ENCODE peak calls at places on chromosome 4, in nine cellular contexts. W is H9; J is adrenal gland; D is sigmoid colon; P is IMR-90; F is naive thymus-derived CD4-positive, alpha-beta T cell; I is body of pancreas; L is CD4-positive, alpha-beta memory T cell; N is dorsolateral prefrontal cortex. X is an unnamed sample.

GRCh38 chr4:6834867-6835266 is 52.3 kb downstream of the KIAA0232 start:
- DNase-seq in W (no peak), J (no peak), D (no peak), P (peak; percentile 12), F (no peak), I (no peak), L (no peak), N (no peak), X (no peak)

GRCh38 chr4:146398404-146398803 is 123.3 kb downstream of the SLC10A7 start:
- DNase-seq in W (no peak), J (no peak), D (no peak), P (no peak), F (no peak), I (no peak), L (no peak), N (no peak), X (no peak)

GRCh38 chr4:138310991-138311390 is 68.8 kb upstream of the SLC7A11 start:
- DNase-seq in W (no peak), J (no peak), D (no peak), P (peak; percentile 62), F (no peak), I (no peak), L (no peak), N (no peak), X (no peak)

GRCh38 chr4:157280673-157281072 is 60.1 kb downstream of the GRIA2 start:
- DNase-seq in W (no peak), J (no peak), D (no peak), P (no peak), F (no peak), I (no peak), L (no peak), N (no peak), X (no peak)

GRCh38 chr4:2862528-2862927 is 18.9 kb downstream of the ADD1 start:
- DNase-seq in W (peak; percentile 56), J (no peak), D (no peak), P (peak; percentile 41), F (no peak), I (no peak), L (no peak), N (no peak), X (no peak)

GRCh38 chr4:111689731-111690130 is 455.5 kb upstream of the FAM241A start:
- DNase-seq in W (no peak), J (no peak), D (no peak), P (peak; percentile 10), F (no peak), I (no peak), L (no peak), N (no peak), X (no peak)

GRCh38 chr4:76504613-76505465 is 69.8 kb downstream of the SHROOM3 start:
- DNase-seq in W (no peak), J (no peak), D (no peak), P (peak; percentile 63), F (no peak), I (no peak), L (peak; percentile 36), N (no peak), X (no peak)

GRCh38 chr4:120730777-120731320 is 191.7 kb downstream of the PRDM5 start:
- DNase-seq in W (no peak), J (no peak), D (no peak), P (no peak), F (no peak), I (no peak), L (no peak), N (no peak), X (no peak)

GRCh38 chr4:184099033-184099432 is 118.6 kb downstream of the ENPP6 start:
- DNase-seq in W (no peak), J (no peak), D (no peak), P (no peak), F (no peak), I (no peak), L (no peak), N (no peak), X (no peak)

GRCh38 chr4:26183017-26183416 is 137.8 kb upstream of the RBPJ start:
- DNase-seq in W (no peak), J (no peak), D (no peak), P (peak; percentile 79), F (no peak), I (no peak), L (no peak), N (no peak), X (no peak)

GRCh38 chr4:130573742-130574141 is 1477.8 kb downstream of the C4orf33 start:
- DNase-seq in W (no peak), J (no peak), D (no peak), P (no peak), F (no peak), I (no peak), L (no peak), N (no peak), X (no peak)
- H3K27ac ChIP-seq in W (no peak overlapping the region), J (no peak overlapping the region), D (no peak overlapping the region), P (no peak overlapping the region), F (no peak overlapping the region), I (no peak overlapping the region), L (no peak overlapping the region), N (no peak overlapping the region), X (no peak overlapping the region)

DNA sequence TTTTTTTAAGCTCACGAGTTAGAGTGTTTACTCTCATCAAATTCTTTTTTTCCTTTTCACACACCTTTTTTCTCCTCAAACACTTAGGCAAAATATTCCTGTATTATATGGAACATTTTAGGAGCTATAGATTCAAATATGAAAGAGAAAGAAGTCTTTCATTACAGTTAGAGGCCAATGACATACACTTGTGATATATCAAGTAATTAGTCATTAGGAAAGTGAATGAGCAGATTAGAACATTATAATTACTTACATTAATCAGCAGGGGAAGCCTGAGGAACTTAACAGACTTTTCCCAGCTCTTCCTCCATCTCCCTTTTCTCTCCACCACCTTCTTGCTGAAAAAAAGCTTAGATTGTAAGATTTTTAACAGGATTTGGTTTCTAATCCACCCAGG is 29.5 kb downstream of the KLF3 start:
- DNase-seq in W (no peak), J (no peak), D (no peak), P (no peak), F (no peak), I (no peak), L (no peak), N (no peak), X (no peak)
- H3K27ac ChIP-seq in W (no peak overlapping the region), J (no peak overlapping the region), D (no peak overlapping the region), P (no peak overlapping the region), F (no peak overlapping the region), I (no peak overlapping the region), L (no peak overlapping the region), N (no peak overlapping the region), X (no peak overlapping the region)

GRCh38 chr4:1192091-1192492 is 19.7 kb upstream of the SPON2 start:
- DNase-seq in W (no peak), J (peak; percentile 97), D (peak; percentile 97), P (peak; percentile 99), F (no peak), I (peak; percentile 95), L (no peak), N (peak; percentile 88), X (no peak)
- H3K27ac ChIP-seq in W (no peak overlapping the region), J (no peak overlapping the region), D (peak overlapping the region; percentile 96), P (peak overlapping the region; percentile 97), F (no peak overlapping the region), I (peak overlapping the region; percentile 78), L (no peak overlapping the region), N (peak overlapping the region; percentile 43), X (no peak overlapping the region)

GRCh38 chr4:169096221-169096620 is 86.2 kb upstream of the CBR4 start:
- DNase-seq in W (no peak), J (no peak), D (no peak), P (no peak), F (no peak), I (no peak), L (no peak), N (no peak), X (no peak)
- H3K27ac ChIP-seq in W (no peak overlapping the region), J (no peak overlapping the region), D (no peak overlapping the region), P (no peak overlapping the region), F (no peak overlapping the region), I (no peak overlapping the region), L (no peak overlapping the region), N (no peak overlapping the region), X (no peak overlapping the region)

X was measured in CD8-positive, alpha-beta T cell.